ENCODE peak calls at places on chromosomes 6 and 20, in six cellular contexts. Z is esophagus squamous epithelium, S is T-helper 9 cell, J is A549, H is amniotic epithelial cell, V is heart left ventricle. T is an unnamed sample.
A peak's percentile ranks its signal among the peaks of the same experiment; 100 is the strongest.

GRCh38 chr20:32583581-32584045 is 1.5 kb downstream of the NOL4L start:
- DNase-seq in S (no peak), Z (no peak), V (peak; percentile 32), H (no peak), J (no peak), T (no peak)

GRCh38 chr20:1827974-1828785 is 67.0 kb upstream of the SIRPA start:
- DNase-seq in J (peak; percentile 47), S (no peak), H (peak; percentile 37), Z (no peak), V (peak; percentile 69), T (no peak)

GRCh38 chr6:45445749-45446454 is 68.2 kb upstream of the SUPT3H start:
- DNase-seq in Z (peak; percentile 9), V (peak; percentile 64), S (peak; percentile 18), H (peak; percentile 99), J (peak; percentile 75), T (peak; percentile 100)

GRCh38 chr20:4552075-4552474 is 169.6 kb upstream of the PRND start:
- DNase-seq in V (no peak), J (no peak), Z (no peak), S (no peak), H (no peak), T (no peak)

GRCh38 chr20:35773154-35773751 is 1.4 kb downstream of the PHF20 start:
- DNase-seq in V (peak; percentile 29), J (no peak), S (no peak), Z (peak; percentile 3), H (peak; percentile 78), T (peak; percentile 39)

GRCh38 chr20:57656252-57656820 is 36.1 kb upstream of the ZBP1 start:
- DNase-seq in V (peak; percentile 3), H (no peak), Z (no peak), S (no peak), J (no peak), T (no peak)

GRCh38 chr6:28408076-28408802 is 8.7 kb upstream of the ZSCAN12 start:
- DNase-seq in V (no peak), S (no peak), J (no peak), Z (no peak), H (peak; percentile 73), T (peak; percentile 23)

GRCh38 chr6:15366879-15367278 is 121.0 kb downstream of the JARID2 start:
- DNase-seq in S (no peak), V (no peak), H (no peak), J (no peak), Z (no peak), T (no peak)

GRCh38 chr20:12721636-12722035 is 287.1 kb upstream of the SPTLC3 start:
- DNase-seq in H (no peak), Z (no peak), V (no peak), J (no peak), S (no peak), T (no peak)

GRCh38 chr6:75504902-75505233 is 11.3 kb upstream of the FILIP1 start:
- DNase-seq in V (no peak), S (no peak), H (peak; percentile 7), Z (no peak), J (no peak), T (peak; percentile 45)

GRCh38 chr6:25485820-25486559 is 166.0 kb upstream of the SCGN start:
- DNase-seq in J (no peak), V (peak; percentile 66), S (no peak), H (peak; percentile 63), Z (no peak), T (no peak)

GRCh38 chr6:2749972-2750600 is 636 bp downstream of the MYLK4 start:
- DNase-seq in V (peak; percentile 49), H (peak; percentile 47), Z (no peak), J (peak; percentile 32), S (peak; percentile 64), T (peak; percentile 73)

GRCh38 chr6:46329568-46329967 is 158.8 kb upstream of the ENPP5 start:
- DNase-seq in H (peak; percentile 74), S (no peak), Z (no peak), J (no peak), V (no peak), T (peak; percentile 28)

GRCh38 chr6:169452117-169452868 is 198.6 kb upstream of the THBS2 start:
- DNase-seq in Z (no peak), H (peak; percentile 88), S (no peak), J (no peak), V (peak; percentile 72), T (peak; percentile 98)

GRCh38 chr20:1810926-1811620 is 84.1 kb upstream of the SIRPA start:
- DNase-seq in J (no peak), H (peak; percentile 37), Z (no peak), S (no peak), V (peak; percentile 38), T (peak; percentile 44)

GRCh38 chr6:32369678-32370077 is 2.0 kb downstream of the TSBP1 start:
- DNase-seq in Z (no peak), V (no peak), H (peak; percentile 77), S (no peak), J (peak; percentile 31), T (peak; percentile 59)

GRCh38 chr6:170038717-170039116 is 252.2 kb downstream of the DLL1 start:
- DNase-seq in J (no peak), V (no peak), H (no peak), S (no peak), Z (no peak), T (no peak)

GRCh38 chr20:14337400-14338171 is at the start of gene FLRT3:
- DNase-seq in V (peak; percentile 33), Z (no peak), H (peak; percentile 100), J (peak; percentile 84), S (no peak), T (peak; percentile 98)

GRCh38 chr20:6583134-6583738 is 184.2 kb upstream of the BMP2 start:
- DNase-seq in V (peak; percentile 35), H (peak; percentile 52), Z (no peak), J (peak; percentile 37), S (no peak), T (peak; percentile 78)

GRCh38 chr6:136524936-136525413 is 25.2 kb downstream of the MAP7 start:
- DNase-seq in J (no peak), V (no peak), Z (no peak), S (no peak), H (no peak), T (no peak)

GRCh38 chr6:33590531-33591198 is 10.6 kb upstream of the BAK1 start:
- DNase-seq in Z (no peak), S (no peak), V (no peak), J (peak; percentile 33), H (no peak), T (no peak)